ENCODE peak calls at places on chromosome 10, in seven cellular contexts. V is heart left ventricle, G is neural crest cell, Q is left lung, O is fibroblast of lung, P is RWPE1, J is Calu3. R is an unnamed sample.

GRCh38 chr10:129836253-129836652 is 127.8 kb downstream of the EBF3 start:
- DNase-seq in J (no peak), P (no peak), G (no peak), V (no peak), O (no peak), Q (no peak), R (no peak)

GRCh38 chr10:63583909-63584747 is 62.9 kb downstream of the REEP3 start:
- DNase-seq in G (no peak), O (peak), J (no peak), V (no peak), Q (no peak), P (no peak), R (no peak)

GRCh38 chr10:29392376-29393021 is 103.6 kb downstream of the LYZL1 start:
- DNase-seq in P (peak), J (peak), G (peak), V (no peak), O (peak), Q (no peak), R (no peak)

GRCh38 chr10:50498465-50498864 is 125.3 kb downstream of the SGMS1 start:
- DNase-seq in Q (no peak), V (no peak), O (no peak), J (no peak), P (no peak), G (no peak), R (no peak)

GRCh38 chr10:107409517-107409916 is 245.0 kb upstream of the SORCS1 start:
- DNase-seq in V (no peak), O (peak), P (peak), G (no peak), Q (no peak), J (peak), R (no peak)

GRCh38 chr10:111600772-111601171 is 523.9 kb downstream of the ADRA2A start:
- DNase-seq in G (peak), V (peak), O (no peak), J (no peak), P (no peak), Q (no peak), R (no peak)

GRCh38 chr10:21334891-21335696 is 190.4 kb downstream of the SKIDA1 start:
- DNase-seq in Q (peak), J (peak), V (peak), P (peak), O (peak), G (no peak), R (no peak)

GRCh38 chr10:71835671-71836593 is 15.1 kb downstream of the PSAP start:
- DNase-seq in P (no peak), J (no peak), Q (no peak), V (peak), O (peak), G (peak), R (no peak)

GRCh38 chr10:104935656-104936055 is 294.6 kb downstream of the SORCS3 start:
- DNase-seq in P (no peak), Q (no peak), O (no peak), G (no peak), V (no peak), J (no peak), R (no peak)

GRCh38 chr10:20858292-20859124 is 38.6 kb downstream of the NEBL start:
- DNase-seq in G (no peak), V (no peak), P (peak), Q (no peak), J (no peak), O (peak), R (no peak)

GRCh38 chr10:90857635-90858488 is at the start of gene HTR7:
- DNase-seq in O (peak), P (peak), V (peak), J (peak), Q (peak), G (peak), R (peak)

GRCh38 chr10:113273877-113274829 is 278.7 kb upstream of the HABP2 start:
- DNase-seq in V (peak), P (no peak), Q (no peak), J (no peak), G (peak), O (no peak), R (no peak)

GRCh38 chr10:59536151-59536550 is 173.5 kb downstream of the SLC16A9 start:
- DNase-seq in J (no peak), Q (no peak), G (no peak), O (peak), V (no peak), P (peak), R (no peak)

GRCh38 chr10:5413012-5413938 is 918 bp downstream of the NET1 start:
- DNase-seq in V (no peak), Q (no peak), J (peak), P (peak), O (peak), G (peak), R (no peak)

GRCh38 chr10:131266936-131267813 is 44.3 kb downstream of the TCERG1L start:
- DNase-seq in P (no peak), J (no peak), V (no peak), Q (no peak), O (no peak), G (no peak), R (peak)

GRCh38 chr10:34593955-34594354 is 221.1 kb downstream of the PARD3 start:
- DNase-seq in O (no peak), V (no peak), P (no peak), G (no peak), Q (no peak), J (no peak), R (no peak)

GRCh38 chr10:126525326-126525725 is 137.0 kb upstream of the ADAM12 start:
- DNase-seq in Q (no peak), P (no peak), J (no peak), V (no peak), G (no peak), O (no peak), R (no peak)

GRCh38 chr10:408223-408622 is 273.0 kb downstream of the ZMYND11 start:
- DNase-seq in G (no peak), O (no peak), Q (no peak), J (no peak), P (no peak), V (no peak), R (no peak)

GRCh38 chr10:116038259-116038658 is 234.7 kb downstream of the GFRA1 start:
- DNase-seq in Q (no peak), J (no peak), P (no peak), O (peak), V (no peak), G (no peak), R (no peak)

GRCh38 chr10:97538401-97538800 is 34.2 kb upstream of the ANKRD2 start:
- DNase-seq in V (no peak), Q (no peak), P (no peak), G (no peak), J (no peak), O (no peak), R (no peak)

GRCh38 chr10:25125151-25125550 is 49.6 kb upstream of the GPR158 start:
- DNase-seq in O (no peak), J (no peak), G (peak), V (no peak), Q (no peak), P (no peak), R (no peak)

GRCh38 chr10:7230956-7231355 is 179.9 kb downstream of the SFMBT2 start:
- DNase-seq in V (no peak), O (peak), Q (no peak), G (no peak), P (no peak), J (no peak), R (no peak)

GRCh38 chr10:70699659-70700174 is 27.4 kb downstream of the ADAMTS14 start:
- DNase-seq in G (no peak), O (no peak), Q (no peak), J (peak), V (no peak), P (peak), R (no peak)
- TF ChIP-seq CTCF in G (no peak), O (no peak), Q (no peak), J (no peak), V (no peak), P (no peak), R (no peak)

GRCh38 chr10:118615888-118616287 is 20.4 kb upstream of the PRLHR start:
- DNase-seq in G (no peak), J (no peak), Q (no peak), O (no peak), V (no peak), P (peak), R (no peak)
- TF ChIP-seq CTCF in G (peak), J (no peak), Q (no peak), O (no peak), V (no peak), P (no peak), R (peak)

DNA sequence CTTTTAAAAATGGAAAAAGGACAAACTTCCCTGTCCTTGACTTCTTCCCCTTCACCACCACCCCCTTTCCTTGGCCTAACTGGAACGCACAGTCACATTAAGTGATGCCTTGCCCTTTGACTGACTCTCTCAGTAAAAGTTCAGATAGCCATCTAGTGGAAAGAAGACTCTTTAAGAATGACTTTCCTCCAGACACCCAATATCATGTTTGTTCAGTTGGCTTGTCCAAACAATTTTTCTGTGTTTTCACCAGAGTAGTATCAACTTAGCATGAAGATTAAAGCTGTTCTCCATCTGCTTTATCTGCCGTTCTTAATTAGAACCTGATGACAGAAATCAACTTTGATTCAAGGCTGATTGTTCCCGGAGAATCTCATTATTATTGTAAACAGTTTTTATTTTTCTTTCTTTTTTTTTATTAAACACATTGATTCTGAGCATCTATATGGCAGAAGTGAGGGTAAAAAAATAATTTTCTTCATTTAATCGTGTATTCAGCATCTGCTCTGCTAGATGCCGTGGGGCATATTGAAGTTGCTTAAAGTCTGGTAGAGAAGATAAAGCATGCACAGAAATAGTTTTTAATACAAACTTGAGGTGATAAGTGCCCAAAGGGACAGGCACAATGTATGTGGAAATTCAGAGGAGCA is 45.3 kb downstream of the CNNM2 start:
- DNase-seq in O (no peak), J (no peak), P (no peak), Q (no peak), G (no peak), V (no peak), R (no peak)
- TF ChIP-seq CTCF in O (no peak), J (no peak), P (no peak), Q (no peak), G (no peak), V (no peak), R (no peak)

GRCh38 chr10:56351909-56352630 is 9.0 kb downstream of the ZWINT start:
- DNase-seq in V (no peak), O (no peak), G (no peak), P (no peak), Q (no peak), J (no peak), R (no peak)
- TF ChIP-seq CTCF in V (no peak), O (no peak), G (no peak), P (no peak), Q (no peak), J (no peak), R (no peak)

GRCh38 chr10:48511066-48511854 is 93.6 kb downstream of the ARHGAP22 start:
- DNase-seq in G (no peak), O (no peak), V (peak), J (no peak), P (no peak), Q (no peak), R (peak)

GRCh38 chr10:48509061-48509772 is 95.7 kb downstream of the ARHGAP22 start:
- DNase-seq in G (no peak), P (no peak), V (peak), J (no peak), O (no peak), Q (no peak), R (peak)

GRCh38 chr10:48507933-48508830 is 96.7 kb downstream of the ARHGAP22 start:
- DNase-seq in J (no peak), G (no peak), Q (no peak), P (no peak), V (peak), O (peak), R (peak)

GRCh38 chr10:48511855-48512191 is 93.0 kb downstream of the ARHGAP22 start:
- DNase-seq in J (no peak), Q (no peak), V (no peak), P (no peak), O (no peak), G (no peak), R (no peak)

GRCh38 chr10:48509974-48510692 is 94.7 kb downstream of the ARHGAP22 start:
- DNase-seq in J (peak), G (no peak), P (no peak), Q (no peak), O (peak), V (peak), R (peak)
- TF ChIP-seq CTCF in J (peak), G (peak), P (no peak), Q (no peak), O (peak), V (peak), R (peak)

GRCh38 chr10:100100651-100101525 is 19.2 kb upstream of the CPN1 start:
- DNase-seq in P (peak), Q (no peak), G (no peak), O (peak), V (no peak), J (no peak), R (no peak)
- TF ChIP-seq CTCF in P (no peak), Q (no peak), G (no peak), O (no peak), V (no peak), J (no peak), R (peak)

GRCh38 chr10:102918817-102919236 is 733 bp downstream of the CNNM2 start:
- DNase-seq in J (peak), O (no peak), P (peak), V (no peak), Q (peak), G (no peak), R (no peak)
- TF ChIP-seq CTCF in J (no peak), O (no peak), P (peak), V (no peak), Q (no peak), G (no peak), R (no peak)

DNA sequence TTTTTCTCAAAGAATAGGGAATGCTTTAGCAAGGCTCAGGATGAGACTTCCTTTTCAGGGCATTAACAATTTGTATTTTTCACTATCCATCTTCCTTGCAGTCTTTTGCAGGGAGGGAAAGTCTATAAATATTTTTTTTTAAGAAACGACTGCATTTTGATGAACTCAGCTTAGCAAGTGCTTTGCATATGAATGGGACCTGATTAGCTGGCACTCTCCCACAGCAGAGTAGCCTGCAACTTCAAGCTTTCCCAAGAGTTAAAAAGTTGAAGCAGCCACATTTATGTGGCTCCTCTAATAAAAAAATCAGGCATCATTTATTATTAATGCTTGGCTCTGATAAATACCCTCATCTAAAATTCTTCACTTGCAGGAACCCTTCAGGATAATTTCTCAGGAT is 133.9 kb downstream of the GRID1 start:
- DNase-seq in V (no peak), O (no peak), Q (no peak), P (no peak), J (no peak), G (no peak), R (no peak)
- TF ChIP-seq CTCF in V (no peak), O (no peak), Q (no peak), P (no peak), J (no peak), G (no peak), R (no peak)

DNA sequence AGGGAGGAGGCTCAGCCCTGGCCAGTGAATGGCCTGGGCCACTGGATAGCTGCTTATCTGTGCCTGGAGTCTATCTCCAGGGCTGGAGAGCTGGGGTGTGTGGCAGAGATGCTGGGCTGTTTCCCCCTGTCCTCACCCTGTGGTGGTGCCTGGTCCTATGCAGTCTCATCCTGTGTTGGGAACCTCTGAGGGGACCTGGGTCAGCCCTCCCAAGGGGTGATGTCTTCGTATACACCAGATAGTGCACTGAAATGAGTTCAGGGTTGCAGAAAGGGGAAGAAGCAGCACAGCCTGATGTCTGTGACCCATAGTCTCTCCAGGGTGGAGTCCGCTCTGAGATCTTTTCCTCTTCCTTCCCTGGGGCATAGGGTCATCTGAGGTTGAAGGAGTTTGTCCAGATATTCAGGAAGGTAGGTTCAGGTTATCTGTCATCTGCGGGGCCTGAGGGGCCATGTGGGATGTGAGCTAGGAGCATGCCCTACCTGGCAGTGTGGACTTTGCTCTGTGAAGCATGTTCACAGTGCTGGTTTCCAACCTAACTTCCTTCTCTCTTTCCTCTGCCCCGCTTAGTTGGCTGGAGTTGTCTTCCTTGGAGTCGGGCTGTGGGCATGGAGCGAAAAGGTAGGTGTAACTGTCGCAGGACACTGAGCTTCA is 33.4 kb upstream of the SH2D4B start:
- DNase-seq in J (no peak), P (no peak), G (no peak), Q (peak), V (no peak), O (no peak), R (no peak)
- TF ChIP-seq CTCF in J (no peak), P (no peak), G (no peak), Q (no peak), V (no peak), O (no peak), R (no peak)

GRCh38 chr10:110017940-110018339 is 10.2 kb downstream of the ADD3 start:
- DNase-seq in O (no peak), P (no peak), J (no peak), V (no peak), Q (no peak), G (no peak), R (no peak)

GRCh38 chr10:110016957-110017514 is 9.3 kb downstream of the ADD3 start:
- DNase-seq in P (no peak), O (no peak), Q (no peak), J (no peak), G (no peak), V (no peak), R (no peak)

GRCh38 chr10:110020265-110020664 is 12.5 kb downstream of the ADD3 start:
- DNase-seq in G (no peak), V (no peak), P (no peak), Q (no peak), J (no peak), O (no peak), R (no peak)

GRCh38 chr10:110013615-110014293 is 6.0 kb downstream of the ADD3 start:
- DNase-seq in O (no peak), P (peak), Q (no peak), J (peak), G (no peak), V (no peak), R (no peak)

GRCh38 chr10:110016037-110016436 is 8.3 kb downstream of the ADD3 start:
- DNase-seq in V (no peak), J (no peak), Q (no peak), G (no peak), P (no peak), O (peak), R (no peak)
- TF ChIP-seq CTCF in V (no peak), J (no peak), Q (no peak), G (no peak), P (peak), O (peak), R (no peak)

R was measured in type B pancreatic cell.